ENCODE peak calls at places on chromosome 4, in five cellular contexts. One of them, this sample, is unnamed.

GRCh38 chr4:76897522-76898384 is at the start of gene SOWAHB:
- DNase-seq in Peyer's patch: peak; percentile 91
- DNase-seq in NT2/D1: no peak
- DNase-seq in adrenal gland: peak; percentile 49
- DNase-seq in choroid plexus epithelial cell: no peak
- DNase-seq in this sample: no peak

GRCh38 chr4:15917297-15917696 is 21.2 kb downstream of the FGFBP1 start:
- DNase-seq in NT2/D1: no peak
- DNase-seq in Peyer's patch: no peak
- DNase-seq in adrenal gland: no peak
- DNase-seq in choroid plexus epithelial cell: no peak
- DNase-seq in this sample: no peak

GRCh38 chr4:186859420-186859819 is 135.8 kb upstream of the FAT1 start:
- DNase-seq in Peyer's patch: no peak
- DNase-seq in choroid plexus epithelial cell: no peak
- DNase-seq in adrenal gland: no peak
- DNase-seq in NT2/D1: no peak
- DNase-seq in this sample: no peak

GRCh38 chr4:186948361-186949291 is 225.0 kb upstream of the FAT1 start:
- DNase-seq in Peyer's patch: no peak
- DNase-seq in adrenal gland: no peak
- DNase-seq in NT2/D1: no peak
- DNase-seq in choroid plexus epithelial cell: peak; percentile 54
- DNase-seq in this sample: peak; percentile 44

GRCh38 chr4:165548702-165549101 is 169.9 kb downstream of the CPE start:
- DNase-seq in Peyer's patch: no peak
- DNase-seq in NT2/D1: no peak
- DNase-seq in adrenal gland: no peak
- DNase-seq in choroid plexus epithelial cell: no peak
- DNase-seq in this sample: no peak

GRCh38 chr4:177339794-177340374 is 30.2 kb downstream of the NEIL3 start:
- DNase-seq in NT2/D1: no peak
- DNase-seq in Peyer's patch: no peak
- DNase-seq in choroid plexus epithelial cell: peak; percentile 65
- DNase-seq in adrenal gland: no peak
- DNase-seq in this sample: peak; percentile 62

GRCh38 chr4:1031956-1032795 is 20.8 kb downstream of the FGFRL1 start:
- DNase-seq in NT2/D1: no peak
- DNase-seq in Peyer's patch: no peak
- DNase-seq in adrenal gland: no peak
- DNase-seq in choroid plexus epithelial cell: no peak
- DNase-seq in this sample: peak; percentile 63

GRCh38 chr4:56619160-56619559 is 61.9 kb downstream of the HOPX start:
- DNase-seq in choroid plexus epithelial cell: peak; percentile 73
- DNase-seq in NT2/D1: no peak
- DNase-seq in Peyer's patch: no peak
- DNase-seq in adrenal gland: no peak
- DNase-seq in this sample: no peak

GRCh38 chr4:185465707-185466106 is 5.8 kb downstream of the CCDC110 start:
- DNase-seq in NT2/D1: no peak
- DNase-seq in Peyer's patch: no peak
- DNase-seq in adrenal gland: no peak
- DNase-seq in choroid plexus epithelial cell: no peak
- DNase-seq in this sample: no peak

GRCh38 chr4:164508836-164509235 is 245.1 kb upstream of the SMIM31 start:
- DNase-seq in NT2/D1: no peak
- DNase-seq in Peyer's patch: no peak
- DNase-seq in choroid plexus epithelial cell: no peak
- DNase-seq in adrenal gland: no peak
- DNase-seq in this sample: no peak

GRCh38 chr4:22614114-22614513 is 78.6 kb upstream of the GBA3 start:
- DNase-seq in adrenal gland: no peak
- DNase-seq in choroid plexus epithelial cell: no peak
- DNase-seq in NT2/D1: no peak
- DNase-seq in Peyer's patch: no peak
- DNase-seq in this sample: no peak

GRCh38 chr4:103443324-103443723 is 245.2 kb upstream of the CENPE start:
- DNase-seq in choroid plexus epithelial cell: no peak
- DNase-seq in Peyer's patch: no peak
- DNase-seq in NT2/D1: no peak
- DNase-seq in adrenal gland: no peak
- DNase-seq in this sample: no peak

GRCh38 chr4:56048621-56049427 is 100.1 kb downstream of the CEP135 start:
- DNase-seq in choroid plexus epithelial cell: peak; percentile 55
- DNase-seq in NT2/D1: peak; percentile 11
- DNase-seq in adrenal gland: peak; percentile 35
- DNase-seq in Peyer's patch: peak; percentile 70
- DNase-seq in this sample: peak; percentile 87

GRCh38 chr4:39134674-39135073 is 47.7 kb upstream of the WDR19 start:
- DNase-seq in NT2/D1: no peak
- DNase-seq in choroid plexus epithelial cell: no peak
- DNase-seq in Peyer's patch: no peak
- DNase-seq in adrenal gland: no peak
- DNase-seq in this sample: no peak

DNA sequence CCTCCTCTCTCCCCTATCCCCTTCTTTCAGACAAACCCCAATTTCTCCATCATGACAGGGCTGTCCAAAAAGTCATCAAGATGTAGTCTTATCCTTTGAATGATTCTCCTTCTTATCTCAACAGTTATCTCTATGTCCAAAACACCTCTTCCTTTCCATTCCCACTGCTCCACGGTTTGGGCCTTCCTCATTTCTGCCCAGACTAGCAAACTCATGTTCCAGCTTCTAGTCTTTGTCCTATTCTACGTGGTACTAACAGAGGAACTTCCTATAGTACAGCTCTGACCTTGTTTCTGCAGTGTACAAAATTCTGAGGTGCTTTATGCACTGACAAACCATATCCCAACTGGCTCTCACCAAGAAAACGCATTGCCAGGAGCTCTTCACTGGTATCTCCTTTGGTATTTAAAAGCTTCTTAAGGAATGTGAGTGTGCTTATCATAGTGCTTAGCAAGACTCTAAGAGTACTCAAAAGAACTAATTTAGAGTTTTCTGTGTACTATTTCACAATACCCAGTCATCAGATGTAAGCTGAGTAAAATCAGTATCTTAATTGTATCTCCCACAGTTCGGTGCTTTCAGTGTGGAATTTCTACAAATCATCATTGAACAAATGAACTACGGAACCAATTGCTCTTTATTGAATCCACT is 65.5 kb downstream of the MAML3 start:
- DNase-seq in Peyer's patch: no peak
- DNase-seq in choroid plexus epithelial cell: peak; percentile 77
- DNase-seq in NT2/D1: no peak
- DNase-seq in adrenal gland: no peak
- DNase-seq in this sample: no peak
- H3K4me3 ChIP-seq in Peyer's patch: no peak overlapping the region
- H3K4me3 ChIP-seq in choroid plexus epithelial cell: no peak overlapping the region
- H3K4me3 ChIP-seq in NT2/D1: no peak overlapping the region
- H3K4me3 ChIP-seq in adrenal gland: no peak overlapping the region
- H3K4me3 ChIP-seq in this sample: no peak overlapping the region

GRCh38 chr4:84916233-84916632 is 50.3 kb downstream of the WDFY3 start:
- DNase-seq in choroid plexus epithelial cell: no peak
- DNase-seq in adrenal gland: no peak
- DNase-seq in NT2/D1: peak; percentile 8
- DNase-seq in Peyer's patch: no peak
- DNase-seq in this sample: no peak
- H3K4me3 ChIP-seq in choroid plexus epithelial cell: no peak overlapping the region
- H3K4me3 ChIP-seq in adrenal gland: no peak overlapping the region
- H3K4me3 ChIP-seq in NT2/D1: no peak overlapping the region
- H3K4me3 ChIP-seq in Peyer's patch: no peak overlapping the region
- H3K4me3 ChIP-seq in this sample: no peak overlapping the region

DNA sequence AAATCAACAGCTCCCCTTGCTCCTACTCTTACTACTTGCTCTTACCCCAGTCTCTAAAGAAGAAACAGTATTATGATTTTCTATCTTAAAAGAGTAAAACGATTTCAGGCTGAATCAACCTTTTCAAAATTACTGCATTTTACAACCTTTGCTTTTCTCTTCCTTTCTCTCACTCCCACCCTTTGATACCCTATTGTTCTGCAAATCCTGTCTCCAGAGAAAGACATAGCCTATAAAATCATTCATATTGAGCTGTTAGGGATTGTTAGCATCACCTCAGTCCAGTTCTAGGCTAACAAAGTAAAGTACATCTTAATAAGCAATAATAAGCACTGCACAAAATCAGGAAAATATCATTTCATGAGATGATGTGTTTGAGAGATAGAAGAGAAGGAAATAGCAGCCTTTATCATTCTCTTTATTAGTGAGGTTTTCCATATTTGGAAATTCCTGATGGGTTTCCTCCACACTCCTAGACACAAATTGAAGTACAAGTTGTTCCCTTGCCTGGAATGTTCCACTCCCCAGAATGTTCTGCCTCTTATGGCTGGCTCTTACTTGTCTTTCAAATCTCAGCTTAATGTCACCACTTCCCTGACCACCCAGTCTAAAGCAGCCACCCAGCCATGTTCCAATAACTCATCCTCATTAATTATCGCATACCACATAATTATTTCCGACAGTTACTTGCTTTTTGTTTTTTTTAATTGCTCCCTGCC is 219.7 kb downstream of the PALLD start:
- DNase-seq in choroid plexus epithelial cell: peak; percentile 56
- DNase-seq in NT2/D1: no peak
- DNase-seq in adrenal gland: no peak
- DNase-seq in Peyer's patch: no peak
- DNase-seq in this sample: no peak
- H3K4me3 ChIP-seq in choroid plexus epithelial cell: no peak overlapping the region
- H3K4me3 ChIP-seq in NT2/D1: no peak overlapping the region
- H3K4me3 ChIP-seq in adrenal gland: no peak overlapping the region
- H3K4me3 ChIP-seq in Peyer's patch: no peak overlapping the region
- H3K4me3 ChIP-seq in this sample: no peak overlapping the region

GRCh38 chr4:183392377-183392776 is 52.1 kb upstream of the CDKN2AIP start:
- DNase-seq in NT2/D1: no peak
- DNase-seq in adrenal gland: no peak
- DNase-seq in Peyer's patch: no peak
- DNase-seq in choroid plexus epithelial cell: no peak
- DNase-seq in this sample: no peak

GRCh38 chr4:183390374-183390773 is 54.1 kb upstream of the CDKN2AIP start:
- DNase-seq in NT2/D1: no peak
- DNase-seq in Peyer's patch: no peak
- DNase-seq in adrenal gland: no peak
- DNase-seq in choroid plexus epithelial cell: no peak
- DNase-seq in this sample: no peak

GRCh38 chr4:183393446-183393845 is 51.0 kb upstream of the CDKN2AIP start:
- DNase-seq in Peyer's patch: no peak
- DNase-seq in adrenal gland: no peak
- DNase-seq in NT2/D1: no peak
- DNase-seq in choroid plexus epithelial cell: no peak
- DNase-seq in this sample: no peak

GRCh38 chr4:183388777-183389176 is 55.7 kb upstream of the CDKN2AIP start:
- DNase-seq in Peyer's patch: no peak
- DNase-seq in adrenal gland: no peak
- DNase-seq in choroid plexus epithelial cell: no peak
- DNase-seq in NT2/D1: no peak
- DNase-seq in this sample: no peak

GRCh38 chr4:183391204-183391603 is 53.2 kb upstream of the CDKN2AIP start:
- DNase-seq in adrenal gland: no peak
- DNase-seq in NT2/D1: no peak
- DNase-seq in Peyer's patch: no peak
- DNase-seq in choroid plexus epithelial cell: no peak
- DNase-seq in this sample: no peak
- H3K4me3 ChIP-seq in adrenal gland: no peak overlapping the region
- H3K4me3 ChIP-seq in NT2/D1: no peak overlapping the region
- H3K4me3 ChIP-seq in Peyer's patch: no peak overlapping the region
- H3K4me3 ChIP-seq in choroid plexus epithelial cell: no peak overlapping the region
- H3K4me3 ChIP-seq in this sample: no peak overlapping the region

DNA sequence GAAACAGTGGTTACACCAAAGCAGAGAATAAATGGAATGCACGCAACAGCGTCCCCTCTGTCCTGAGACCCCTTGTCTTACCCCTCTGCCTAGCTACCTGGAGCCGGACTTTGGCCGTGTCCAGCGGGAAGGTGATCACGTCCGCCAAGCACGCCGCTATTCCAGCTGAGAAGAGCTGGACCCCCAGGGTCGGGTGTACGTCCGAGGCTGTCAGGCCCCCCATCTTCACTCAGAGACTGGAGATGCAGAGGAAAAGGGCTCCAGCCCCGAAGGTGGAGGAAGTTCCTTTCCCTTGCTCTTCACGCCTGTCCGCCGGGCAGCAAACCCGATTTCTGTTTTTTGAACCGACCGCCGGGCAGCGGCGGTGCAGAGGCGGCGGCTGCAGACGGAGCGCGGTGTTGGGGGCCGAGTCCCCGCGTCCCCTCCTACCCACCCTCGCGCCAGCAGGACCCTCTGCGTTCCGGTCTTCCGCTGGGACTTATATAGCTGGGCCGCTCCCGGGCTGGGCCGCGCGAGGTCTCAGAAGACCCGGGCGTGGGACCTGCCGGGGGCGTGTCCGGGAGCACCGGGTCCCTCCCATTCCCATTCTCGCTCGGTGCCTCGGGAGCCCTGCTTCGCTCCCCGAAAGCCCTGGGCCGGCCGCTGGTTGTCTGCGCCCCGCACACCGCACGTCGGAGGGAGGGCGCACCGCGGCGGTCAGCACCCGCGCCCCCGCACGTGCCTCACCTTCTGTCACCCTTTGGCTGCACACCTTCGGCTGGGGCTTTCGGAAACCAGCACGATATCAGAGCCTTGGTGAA is at the start of gene UCP1:
- DNase-seq in adrenal gland: peak; percentile 28
- DNase-seq in choroid plexus epithelial cell: peak; percentile 3
- DNase-seq in NT2/D1: no peak
- DNase-seq in Peyer's patch: no peak
- DNase-seq in this sample: no peak
- H3K4me3 ChIP-seq in adrenal gland: peak within 1 kb of the TSS; percentile 60
- H3K4me3 ChIP-seq in choroid plexus epithelial cell: peak within 1 kb of the TSS; percentile 50
- H3K4me3 ChIP-seq in NT2/D1: peak within 1 kb of the TSS; percentile 38
- H3K4me3 ChIP-seq in Peyer's patch: peak within 1 kb of the TSS; percentile 49
- H3K4me3 ChIP-seq in this sample: no peak within 1 kb of the TSS

GRCh38 chr4:161581262-161581661 is 582.5 kb downstream of the FSTL5 start:
- DNase-seq in Peyer's patch: no peak
- DNase-seq in adrenal gland: no peak
- DNase-seq in NT2/D1: no peak
- DNase-seq in choroid plexus epithelial cell: peak; percentile 38
- DNase-seq in this sample: no peak
- H3K4me3 ChIP-seq in Peyer's patch: no peak overlapping the region
- H3K4me3 ChIP-seq in adrenal gland: no peak overlapping the region
- H3K4me3 ChIP-seq in NT2/D1: no peak overlapping the region
- H3K4me3 ChIP-seq in choroid plexus epithelial cell: no peak overlapping the region
- H3K4me3 ChIP-seq in this sample: no peak overlapping the region